ENCODE peak calls at places on chromosomes 1 and 21, in nine cellular contexts. A is SK-N-SH; O is HCT116; U is lower lobe of right lung; Q is heart left ventricle; L is neuronal stem cell; H is aorta; J is astrocyte; Y is CD8-positive, alpha-beta memory T cell. E is an unnamed sample.

GRCh38 chr1:205774277-205775014 is 836 bp downstream of the RAB29 start:
- DNase-seq in L (no peak), J (no peak), Y (peak; percentile 57), U (peak; percentile 48), A (peak; percentile 45), H (peak; percentile 60), O (no peak), Q (no peak), E (no peak)

GRCh38 chr21:40754466-40754865 is 92.5 kb downstream of the DSCAM start:
- DNase-seq in L (no peak), Y (no peak), U (no peak), H (no peak), A (no peak), J (no peak), O (no peak), Q (no peak), E (no peak)

GRCh38 chr1:32538887-32539583 is at the start of gene ZBTB8A:
- DNase-seq in A (peak; percentile 83), Q (no peak), U (peak; percentile 62), L (peak; percentile 44), J (peak; percentile 63), O (peak; percentile 54), Y (no peak), H (peak; percentile 49), E (no peak)

GRCh38 chr1:9289724-9290493 is 2.8 kb upstream of the SPSB1 start:
- DNase-seq in J (peak; percentile 84), O (no peak), Y (no peak), A (no peak), U (no peak), H (peak; percentile 82), L (no peak), Q (peak; percentile 60), E (no peak)

GRCh38 chr21:42676799-42677198 is 23.4 kb downstream of the PDE9A start:
- DNase-seq in L (no peak), Q (peak; percentile 63), H (no peak), U (no peak), Y (no peak), O (no peak), A (no peak), J (no peak), E (no peak)

GRCh38 chr1:235758931-235759330 is 107.8 kb downstream of the LYST start:
- DNase-seq in Q (no peak), H (no peak), Y (no peak), J (no peak), A (peak; percentile 41), O (no peak), L (no peak), U (no peak), E (no peak)

GRCh38 chr1:167221126-167221803 is 579 bp downstream of the POU2F1 start:
- DNase-seq in J (no peak), Q (no peak), Y (no peak), U (no peak), A (peak; percentile 65), L (peak; percentile 26), O (no peak), H (peak; percentile 57), E (peak; percentile 6)

GRCh38 chr1:41751804-41752513 is 166.8 kb downstream of the HIVEP3 start:
- DNase-seq in U (peak; percentile 76), Q (no peak), J (peak; percentile 90), Y (no peak), A (no peak), O (no peak), H (peak; percentile 67), L (no peak), E (no peak)

GRCh38 chr1:229613938-229614337 is 12.0 kb downstream of the TAF5L start:
- DNase-seq in H (no peak), J (no peak), U (no peak), O (no peak), Q (no peak), A (no peak), Y (no peak), L (no peak), E (no peak)

GRCh38 chr1:5108740-5109139 is 454.3 kb downstream of the AJAP1 start:
- DNase-seq in A (no peak), U (no peak), L (no peak), Q (no peak), H (no peak), Y (no peak), O (no peak), J (no peak), E (no peak)

GRCh38 chr1:243851129-243851756 is 1.2 kb upstream of the AKT3 start:
- DNase-seq in H (no peak), A (no peak), J (peak; percentile 17), U (no peak), Q (no peak), O (no peak), L (no peak), Y (no peak), E (no peak)

GRCh38 chr1:152997911-152998310 is 3.6 kb upstream of the SPRR3 start:
- DNase-seq in O (no peak), A (no peak), L (no peak), U (no peak), H (no peak), Q (no peak), Y (no peak), J (no peak), E (no peak)

GRCh38 chr1:224252466-224252865 is 69.4 kb downstream of the DEGS1 start:
- DNase-seq in Q (no peak), L (no peak), A (no peak), O (no peak), J (peak; percentile 8), U (no peak), H (no peak), Y (no peak), E (no peak)

GRCh38 chr1:192316692-192317091 is at the start of gene RGS21:
- DNase-seq in U (no peak), A (no peak), Q (no peak), H (no peak), J (no peak), Y (no peak), L (no peak), O (no peak), E (no peak)

GRCh38 chr1:28144203-28145135 is 32.0 kb downstream of the PTAFR start:
- DNase-seq in A (no peak), J (peak; percentile 63), L (no peak), U (no peak), O (no peak), Y (no peak), H (no peak), Q (no peak), E (no peak)

GRCh38 chr1:56505792-56506191 is 73.6 kb downstream of the PLPP3 start:
- DNase-seq in U (no peak), H (no peak), A (no peak), L (no peak), Y (no peak), O (no peak), Q (no peak), J (no peak), E (no peak)

GRCh38 chr1:1255078-1255477 is 8.6 kb upstream of the C1QTNF12 start:
- DNase-seq in H (no peak), Q (peak; percentile 49), Y (no peak), O (no peak), J (no peak), L (no peak), A (no peak), U (no peak), E (no peak)

GRCh38 chr1:246591504-246591903 is 25.2 kb downstream of the CNST start:
- DNase-seq in A (no peak), U (no peak), L (no peak), O (no peak), Q (no peak), Y (no peak), H (no peak), J (no peak), E (no peak)

GRCh38 chr21:39020751-39021474 is 162.3 kb downstream of the PSMG1 start:
- DNase-seq in A (no peak), H (peak; percentile 66), O (no peak), Q (peak; percentile 76), Y (no peak), L (no peak), J (peak; percentile 67), U (peak; percentile 62), E (no peak)

GRCh38 chr1:36759355-36759754 is 275.0 kb downstream of the GRIK3 start:
- DNase-seq in J (no peak), U (no peak), H (no peak), L (no peak), Q (no peak), Y (no peak), O (no peak), A (no peak), E (no peak)
- H3K4me3 ChIP-seq in J (no peak overlapping the region), U (no peak overlapping the region), H (no peak overlapping the region), L (no peak overlapping the region), Q (no peak overlapping the region), Y (no peak overlapping the region), O (no peak overlapping the region), A (no peak overlapping the region), E (no peak overlapping the region)

DNA sequence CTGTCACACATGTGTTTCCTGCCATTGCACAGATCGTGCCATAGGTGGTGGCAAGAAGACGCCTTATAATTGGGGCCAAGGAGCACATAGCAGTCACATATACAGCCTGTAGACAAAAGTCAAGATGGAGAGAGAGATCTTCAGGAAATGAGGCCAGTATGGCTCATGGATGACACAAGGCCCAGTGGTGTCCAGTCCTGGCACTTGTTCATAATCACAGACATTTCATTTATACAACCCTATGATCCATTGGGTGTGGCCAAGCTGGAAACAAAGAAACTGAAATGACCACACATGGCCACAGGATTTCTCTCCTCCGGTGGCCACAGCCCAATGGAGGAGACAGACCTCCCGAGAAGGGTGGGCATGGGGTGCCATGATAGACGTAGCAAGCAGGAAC is 78.5 kb upstream of the KAZN start:
- DNase-seq in Q (no peak), Y (no peak), H (no peak), O (no peak), U (no peak), A (no peak), L (no peak), J (no peak), E (no peak)
- H3K4me1 ChIP-seq in Q (no peaks in the 10 kb centered on the region), Y (no peaks in the 10 kb centered on the region), H (no peaks in the 10 kb centered on the region), O (no peaks in the 10 kb centered on the region), U (no peaks in the 10 kb centered on the region), A (no peaks in the 10 kb centered on the region), L (peaks cover 4% of the 10 kb centered on the region), J (peaks cover 18% of the 10 kb centered on the region), E (no peaks in the 10 kb centered on the region)

DNA sequence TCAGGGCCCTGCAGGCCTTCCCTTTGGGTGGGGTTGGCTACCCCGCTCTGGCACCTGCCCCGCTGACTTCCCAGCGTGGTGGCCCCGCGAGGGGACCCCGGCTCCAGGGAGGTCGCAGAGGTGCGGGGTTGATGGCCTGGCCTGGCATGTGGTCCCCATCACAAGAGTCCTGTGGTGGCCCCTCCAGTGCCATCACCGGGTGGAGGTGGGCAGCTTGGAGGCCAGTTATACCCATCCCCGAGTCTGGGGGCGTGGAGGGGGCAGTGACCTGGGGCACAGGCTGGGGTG is 26.8 kb downstream of the PRMT2 start:
- DNase-seq in L (no peak), U (no peak), H (no peak), O (no peak), J (no peak), A (peak; percentile 27), Q (no peak), Y (no peak), E (no peak)
- H3K4me3 ChIP-seq in L (no peak overlapping the region), U (no peak overlapping the region), H (no peak overlapping the region), O (no peak overlapping the region), J (no peak overlapping the region), A (no peak overlapping the region), Q (no peak overlapping the region), Y (no peak overlapping the region), E (no peak overlapping the region)

DNA sequence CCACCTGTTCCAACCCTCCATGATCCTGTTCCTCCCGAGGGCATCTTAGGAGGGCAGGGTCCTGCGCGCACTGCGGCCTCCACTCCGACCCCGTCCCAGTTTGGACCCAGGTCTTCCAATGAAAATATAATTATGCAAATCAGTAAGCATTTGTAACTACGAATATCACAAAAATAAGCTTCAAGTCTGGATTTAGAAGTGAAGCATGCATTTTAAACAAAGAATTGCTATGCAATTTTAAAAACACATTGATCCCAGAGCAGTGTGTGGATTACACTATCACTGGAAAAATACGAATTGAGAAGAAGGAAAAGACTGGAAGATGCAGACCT is 673 bp downstream of the PRMT2 start:
- DNase-seq in O (no peak), Q (no peak), Y (no peak), J (no peak), A (no peak), U (no peak), L (no peak), H (no peak), E (no peak)
- H3K4me1 ChIP-seq in O (peaks cover 7% of the 10 kb centered on the region), Q (peaks cover 26% of the 10 kb centered on the region), Y (peaks cover 73% of the 10 kb centered on the region), J (peaks cover 25% of the 10 kb centered on the region), A (peaks cover 22% of the 10 kb centered on the region), U (peaks cover 46% of the 10 kb centered on the region), L (no peaks in the 10 kb centered on the region), H (no peaks in the 10 kb centered on the region), E (peaks cover 47% of the 10 kb centered on the region)